ENCODE peak calls at places on chromosomes 12 and 14, in seven cellular contexts. S is fibroblast of mammary gland, W is lung, P is astrocyte, D is PC-3, Y is A673, V is HL-60. T is an unnamed sample.

GRCh38 chr14:99183311-99183710 is 88.7 kb downstream of the BCL11B start:
- DNase-seq in S (no peak), W (no peak), P (no peak), D (no peak), Y (no peak), V (no peak), T (no peak)

GRCh38 chr14:59464651-59465569 is at the start of gene GPR135:
- DNase-seq in S (peak), W (peak), P (peak), D (peak), Y (peak), V (no peak), T (peak)

GRCh38 chr12:112170376-112170775 is 45.0 kb downstream of the TRAFD1 start:
- DNase-seq in S (peak), W (no peak), P (no peak), D (peak), Y (peak), V (no peak), T (peak)

GRCh38 chr14:32384464-32384863 is 55.4 kb downstream of the AKAP6 start:
- DNase-seq in S (no peak), W (no peak), P (no peak), D (peak), Y (no peak), V (no peak), T (no peak)

GRCh38 chr12:54215990-54216579 is 27.3 kb upstream of the SMUG1 start:
- DNase-seq in S (peak), W (no peak), P (no peak), D (no peak), Y (no peak), V (no peak), T (no peak)

GRCh38 chr14:32710351-32711102 is 228.2 kb upstream of the NPAS3 start:
- DNase-seq in S (peak), W (no peak), P (peak), D (no peak), Y (no peak), V (no peak), T (peak)

GRCh38 chr12:79614730-79615129 is 76.0 kb downstream of the PAWR start:
- DNase-seq in S (no peak), W (no peak), P (peak), D (peak), Y (no peak), V (no peak), T (no peak)

GRCh38 chr12:20460956-20461355 is 92.6 kb downstream of the PDE3A start:
- DNase-seq in S (no peak), W (no peak), P (no peak), D (no peak), Y (no peak), V (no peak), T (no peak)

GRCh38 chr14:64464695-64465094 is 604 bp upstream of the AKAP5 start:
- DNase-seq in S (no peak), W (no peak), P (no peak), D (peak), Y (no peak), V (no peak), T (no peak)

GRCh38 chr12:48973531-48973930 is 2.0 kb upstream of the WNT10B start:
- DNase-seq in S (peak), W (no peak), P (no peak), D (no peak), Y (no peak), V (no peak), T (no peak)

GRCh38 chr14:58469309-58469708 is 41.8 kb downstream of the KIAA0586 start:
- DNase-seq in S (no peak), W (no peak), P (no peak), D (no peak), Y (no peak), V (no peak), T (no peak)

GRCh38 chr12:25121916-25122315 is 73.0 kb downstream of the DNAI7 start:
- DNase-seq in S (peak), W (no peak), P (peak), D (no peak), Y (no peak), V (no peak), T (no peak)

GRCh38 chr14:67457782-67458181 is 30.7 kb downstream of the TMEM229B start:
- DNase-seq in S (no peak), W (no peak), P (peak), D (peak), Y (no peak), V (no peak), T (no peak)

GRCh38 chr14:89134640-89135039 is 282.4 kb downstream of the FOXN3 start:
- DNase-seq in S (no peak), W (no peak), P (no peak), D (no peak), Y (no peak), V (no peak), T (no peak)

GRCh38 chr14:51957950-51958349 is 31.4 kb upstream of the RTRAF start:
- DNase-seq in S (peak), W (no peak), P (peak), D (no peak), Y (peak), V (no peak), T (peak)

GRCh38 chr14:103209054-103209453 is 85.8 kb downstream of the TNFAIP2 start:
- DNase-seq in S (no peak), W (no peak), P (no peak), D (no peak), Y (no peak), V (no peak), T (no peak)

GRCh38 chr12:67501362-67501761 is 147.2 kb upstream of the DYRK2 start:
- DNase-seq in S (no peak), W (no peak), P (no peak), D (no peak), Y (no peak), V (no peak), T (no peak)

GRCh38 chr14:56351861-56352260 is 227.7 kb upstream of the TMEM260 start:
- DNase-seq in S (peak), W (no peak), P (peak), D (peak), Y (no peak), V (no peak), T (peak)

GRCh38 chr12:12505544-12506501 is 56.8 kb downstream of the DUSP16 start:
- DNase-seq in S (peak), W (no peak), P (peak), D (no peak), Y (peak), V (no peak), T (peak)

GRCh38 chr12:125070117-125070516 is 4.9 kb downstream of the AACS start:
- DNase-seq in S (no peak), W (no peak), P (no peak), D (no peak), Y (no peak), V (no peak), T (peak)

GRCh38 chr12:98745578-98746391 is 100.7 kb downstream of the APAF1 start:
- DNase-seq in S (no peak), W (no peak), P (no peak), D (no peak), Y (no peak), V (no peak), T (peak)

GRCh38 chr12:89179983-89180382 is 172.3 kb downstream of the DUSP6 start:
- DNase-seq in S (peak), W (peak), P (peak), D (peak), Y (peak), V (peak), T (peak)

GRCh38 chr12:46049665-46050064 is 59.3 kb upstream of the SCAF11 start:
- DNase-seq in S (no peak), W (no peak), P (no peak), D (peak), Y (no peak), V (no peak), T (no peak)
- TF ChIP-seq CTCF in S (no peak), W (no peak), P (no peak), D (peak), Y (peak), V (no peak), T (no peak)

DNA sequence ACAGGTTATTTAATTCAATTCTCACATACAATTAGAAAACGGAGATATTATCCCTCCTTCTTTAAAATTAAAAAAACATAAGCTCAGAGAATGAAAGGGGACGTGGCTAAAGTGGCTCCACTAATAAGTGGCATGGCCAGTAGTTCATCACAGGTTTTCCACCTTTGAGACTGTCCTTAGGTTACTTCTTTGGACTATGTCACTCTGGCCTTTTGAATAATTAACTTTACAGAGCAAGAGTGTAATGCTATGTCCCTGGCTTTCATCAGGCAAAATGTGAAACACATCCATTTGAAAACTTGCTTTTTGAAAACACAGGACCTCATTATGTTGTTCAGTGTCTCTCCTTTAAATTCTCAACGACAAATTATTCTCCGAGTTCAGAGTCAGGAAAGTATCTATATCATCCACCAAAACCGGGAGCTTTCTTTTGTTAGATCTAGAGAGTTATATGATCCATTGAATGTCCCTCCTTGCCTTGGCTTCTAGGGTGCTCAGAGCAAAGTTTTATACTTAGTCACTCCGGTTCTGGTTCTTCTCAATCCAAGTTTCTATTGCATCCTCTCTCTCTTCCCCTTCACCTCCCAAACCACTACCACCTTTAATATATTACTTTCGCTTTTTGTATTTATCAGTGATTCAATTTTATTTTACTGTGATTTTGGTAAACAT is 43.0 kb upstream of the BTG1 start:
- DNase-seq in S (no peak), W (no peak), P (no peak), D (no peak), Y (no peak), V (no peak), T (no peak)
- H3K4me3 ChIP-seq in S (no peak), W (no peak), P (no peak), D (no peak), Y (no peak), V (no peak), T (no peak)

GRCh38 chr12:119326341-119326740 is 8.2 kb upstream of the CCDC60 start:
- DNase-seq in S (no peak), W (no peak), P (no peak), D (no peak), Y (no peak), V (no peak), T (no peak)

GRCh38 chr12:119322324-119322723 is 12.2 kb upstream of the CCDC60 start:
- DNase-seq in S (no peak), W (no peak), P (no peak), D (no peak), Y (no peak), V (no peak), T (no peak)

DNA sequence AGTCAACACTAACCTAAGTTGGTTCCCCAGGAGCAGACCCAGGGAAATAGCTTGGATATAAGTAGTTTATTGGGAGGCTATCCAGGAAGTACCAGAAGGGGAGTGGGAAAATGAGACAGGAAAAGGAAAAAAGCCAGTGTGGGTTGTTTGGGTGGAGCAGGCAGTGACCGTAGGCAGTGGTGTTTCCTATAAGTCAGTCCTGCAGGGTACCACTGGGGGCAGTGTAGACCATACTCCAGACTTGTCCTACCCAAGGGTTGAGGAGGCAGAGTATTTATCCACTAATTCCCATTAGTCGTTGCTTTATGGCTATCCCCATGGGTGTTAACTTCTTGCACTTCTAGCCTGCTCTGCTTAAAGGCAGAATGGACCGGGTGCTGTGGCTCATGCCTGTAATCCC is 6.4 kb upstream of the CCDC60 start:
- DNase-seq in S (no peak), W (no peak), P (no peak), D (peak), Y (peak), V (no peak), T (no peak)
- TF ChIP-seq CTCF in S (no peak), W (no peak), P (no peak), D (peak), Y (peak), V (peak), T (no peak)

GRCh38 chr14:85565862-85566296 is 35.9 kb downstream of the FLRT2 start:
- DNase-seq in S (peak), W (no peak), P (peak), D (peak), Y (peak), V (no peak), T (peak)

GRCh38 chr14:85566603-85567002 is 36.7 kb downstream of the FLRT2 start:
- DNase-seq in S (peak), W (no peak), P (peak), D (peak), Y (no peak), V (no peak), T (peak)

GRCh38 chr14:85562630-85563029 is 32.7 kb downstream of the FLRT2 start:
- DNase-seq in S (no peak), W (no peak), P (no peak), D (no peak), Y (no peak), V (no peak), T (no peak)

GRCh38 chr14:85564841-85565527 is 35.0 kb downstream of the FLRT2 start:
- DNase-seq in S (no peak), W (no peak), P (peak), D (no peak), Y (no peak), V (no peak), T (no peak)
- H3K4me3 ChIP-seq in S (no peak), W (no peak), P (no peak), D (no peak), Y (no peak), V (no peak), T (no peak)

GRCh38 chr14:75793806-75794205 is 132.8 kb downstream of the TTLL5 start:
- DNase-seq in S (peak), W (no peak), P (no peak), D (peak), Y (no peak), V (no peak), T (peak)

GRCh38 chr14:75794615-75795038 is 133.6 kb downstream of the TTLL5 start:
- DNase-seq in S (peak), W (no peak), P (peak), D (peak), Y (no peak), V (no peak), T (peak)
- TF ChIP-seq CTCF in S (peak), W (no peak), P (peak), D (peak), Y (peak), V (no peak), T (peak)

DNA sequence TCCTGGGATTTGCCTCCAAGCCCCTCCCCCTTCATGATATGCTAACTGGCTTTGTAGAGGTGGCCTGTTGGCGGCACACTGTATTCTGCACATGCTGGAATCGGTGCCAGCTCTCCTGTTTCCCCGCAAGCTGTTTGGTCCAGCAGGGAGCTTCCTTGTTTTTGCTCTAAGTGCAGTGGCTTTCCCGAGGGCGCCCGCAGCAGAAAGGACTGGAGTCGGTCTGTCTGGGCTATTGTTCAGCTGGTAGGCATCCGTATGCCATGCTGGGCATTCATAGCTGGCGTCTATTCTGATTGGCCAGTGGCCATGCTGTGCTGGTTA is 88.9 kb upstream of the MED13L start:
- DNase-seq in S (no peak), W (peak), P (no peak), D (no peak), Y (peak), V (no peak), T (no peak)
- H3K4me3 ChIP-seq in S (no peak), W (no peak), P (no peak), D (no peak), Y (no peak), V (no peak), T (no peak)

GRCh38 chr12:57240069-57240921 is 10.7 kb downstream of the STAC3 start:
- DNase-seq in S (peak), W (no peak), P (no peak), D (peak), Y (peak), V (peak), T (peak)
- TF ChIP-seq CTCF in S (no peak), W (no peak), P (no peak), D (peak), Y (no peak), V (no peak), T (no peak)

DNA sequence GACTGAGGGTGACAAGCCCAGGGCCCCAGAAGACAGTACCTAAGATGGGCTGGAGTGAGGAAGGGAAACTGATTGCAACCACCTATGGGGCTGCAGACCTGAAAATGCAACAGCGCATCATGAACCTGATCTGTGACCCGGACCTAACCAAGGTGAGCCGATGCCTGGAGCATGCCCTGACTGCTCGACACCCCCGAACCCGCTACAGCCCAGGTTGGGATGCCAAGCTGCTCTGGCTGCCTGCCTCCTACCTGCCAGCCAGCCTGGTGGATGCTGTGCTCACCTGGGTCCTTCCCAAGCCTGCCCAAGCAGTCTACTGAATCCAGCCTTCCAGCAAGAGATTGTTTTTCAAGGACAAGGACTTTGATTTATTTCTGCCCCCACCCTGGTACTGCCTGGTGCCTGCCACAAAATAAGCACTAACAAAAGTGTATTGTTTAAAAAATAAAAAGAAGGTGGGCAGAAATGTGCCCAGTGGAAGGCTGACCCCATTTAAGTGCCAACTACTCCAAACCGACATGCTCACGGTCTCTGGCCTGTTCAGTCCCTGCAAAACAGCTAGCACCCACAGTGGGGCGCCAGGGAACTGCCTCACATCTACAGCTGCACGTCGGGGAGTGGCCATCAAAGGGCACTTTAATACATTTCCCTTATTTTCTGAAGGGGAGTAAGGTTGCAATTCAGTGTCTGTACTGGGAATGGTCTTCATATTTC is 4.2 kb downstream of the RDH5 start:
- DNase-seq in S (peak), W (peak), P (peak), D (peak), Y (peak), V (no peak), T (peak)
- H3K4me3 ChIP-seq in S (no peak), W (no peak), P (no peak), D (no peak), Y (no peak), V (no peak), T (no peak)

GRCh38 chr12:114931025-114931424 is 247.1 kb upstream of the TBX3 start:
- DNase-seq in S (no peak), W (no peak), P (no peak), D (no peak), Y (no peak), V (no peak), T (no peak)
- TF ChIP-seq CTCF in S (no peak), W (no peak), P (no peak), D (no peak), Y (no peak), V (no peak), T (no peak)

DNA sequence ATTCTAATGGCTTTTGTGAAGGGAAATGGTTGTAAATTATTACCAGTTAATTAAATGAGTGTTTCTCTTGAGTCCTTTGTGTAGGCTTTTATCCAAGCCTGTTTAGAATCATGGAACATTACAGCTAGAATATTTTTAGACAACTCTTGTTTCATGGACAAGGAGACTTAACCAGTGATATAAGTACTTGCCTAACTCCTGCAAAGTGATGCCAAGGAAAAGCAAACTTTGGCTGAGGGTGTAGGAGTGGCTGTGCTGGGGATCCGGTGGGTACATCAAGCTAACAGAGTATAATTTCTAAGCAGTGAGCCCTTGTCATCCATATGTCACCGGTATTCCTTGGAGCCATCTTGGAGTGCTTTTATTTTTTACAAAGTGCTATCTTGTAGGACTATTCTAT is 61.5 kb downstream of the PRKCH start:
- DNase-seq in S (no peak), W (no peak), P (no peak), D (no peak), Y (no peak), V (no peak), T (no peak)
- H3K4me3 ChIP-seq in S (no peak), W (no peak), P (no peak), D (no peak), Y (no peak), V (no peak), T (no peak)